ENCODE peak calls at places on chromosomes 5 and 9, in four cellular contexts. One of them, this sample, is unnamed.

GRCh38 chr9:125646222-125647100 is 60.5 kb downstream of the MAPKAP1 start:
- DNase-seq in cardiac fibroblast: peak; percentile 46
- DNase-seq in Peyer's patch: no peak
- DNase-seq in AG04449: no peak
- DNase-seq in this sample: no peak

GRCh38 chr5:141623621-141624020 is 4.8 kb upstream of the DIAPH1 start:
- DNase-seq in cardiac fibroblast: no peak
- DNase-seq in Peyer's patch: no peak
- DNase-seq in AG04449: no peak
- DNase-seq in this sample: no peak

GRCh38 chr9:27117489-27118135 is 8.6 kb downstream of the TEK start:
- DNase-seq in cardiac fibroblast: peak; percentile 91
- DNase-seq in Peyer's patch: no peak
- DNase-seq in AG04449: no peak
- DNase-seq in this sample: no peak

GRCh38 chr9:98787766-98788335 is 8.5 kb downstream of the ANKS6 start:
- DNase-seq in cardiac fibroblast: no peak
- DNase-seq in Peyer's patch: no peak
- DNase-seq in AG04449: no peak
- DNase-seq in this sample: no peak

GRCh38 chr5:125152461-125153189 is 406.2 kb upstream of the ZNF608 start:
- DNase-seq in cardiac fibroblast: no peak
- DNase-seq in Peyer's patch: no peak
- DNase-seq in AG04449: no peak
- DNase-seq in this sample: no peak

GRCh38 chr5:38695021-38695961 is 138.8 kb upstream of the LIFR start:
- DNase-seq in cardiac fibroblast: no peak
- DNase-seq in Peyer's patch: no peak
- DNase-seq in AG04449: no peak
- DNase-seq in this sample: peak; percentile 58

GRCh38 chr5:107404595-107405366 is 266.0 kb downstream of the EFNA5 start:
- DNase-seq in cardiac fibroblast: peak; percentile 39
- DNase-seq in Peyer's patch: no peak
- DNase-seq in AG04449: no peak
- DNase-seq in this sample: no peak

GRCh38 chr5:77449981-77450380 is 42.1 kb downstream of the WDR41 start:
- DNase-seq in cardiac fibroblast: peak; percentile 43
- DNase-seq in Peyer's patch: no peak
- DNase-seq in AG04449: no peak
- DNase-seq in this sample: no peak

GRCh38 chr9:137648396-137648795 is 29.6 kb downstream of the EHMT1 start:
- DNase-seq in cardiac fibroblast: peak; percentile 20
- DNase-seq in Peyer's patch: no peak
- DNase-seq in AG04449: no peak
- DNase-seq in this sample: no peak

GRCh38 chr5:76403963-76404693 is 1.0 kb downstream of the IQGAP2 start:
- DNase-seq in cardiac fibroblast: peak; percentile 2
- DNase-seq in Peyer's patch: peak; percentile 62
- DNase-seq in AG04449: no peak
- DNase-seq in this sample: no peak

GRCh38 chr9:114810614-114811013 is 4.8 kb upstream of the TNFSF15 start:
- DNase-seq in cardiac fibroblast: no peak
- DNase-seq in Peyer's patch: no peak
- DNase-seq in AG04449: no peak
- DNase-seq in this sample: no peak

GRCh38 chr5:173812811-173813550 is 75.2 kb upstream of the CPEB4 start:
- DNase-seq in cardiac fibroblast: peak; percentile 84
- DNase-seq in Peyer's patch: no peak
- DNase-seq in AG04449: no peak
- DNase-seq in this sample: no peak

GRCh38 chr5:124919076-124919475 is 172.6 kb upstream of the ZNF608 start:
- DNase-seq in cardiac fibroblast: no peak
- DNase-seq in Peyer's patch: no peak
- DNase-seq in AG04449: no peak
- DNase-seq in this sample: no peak

GRCh38 chr5:41815663-41816062 is 54.6 kb downstream of the OXCT1 start:
- DNase-seq in cardiac fibroblast: no peak
- DNase-seq in Peyer's patch: no peak
- DNase-seq in AG04449: no peak
- DNase-seq in this sample: no peak

GRCh38 chr5:138230981-138231589 is 18.0 kb upstream of the CDC23 start:
- DNase-seq in cardiac fibroblast: peak; percentile 70
- DNase-seq in Peyer's patch: no peak
- DNase-seq in AG04449: no peak
- DNase-seq in this sample: peak; percentile 45

GRCh38 chr9:2621678-2622360 is at the start of gene VLDLR:
- DNase-seq in cardiac fibroblast: peak; percentile 26
- DNase-seq in Peyer's patch: no peak
- DNase-seq in AG04449: no peak
- DNase-seq in this sample: no peak

GRCh38 chr9:100720922-100721321 is 143.0 kb downstream of the CAVIN4 start:
- DNase-seq in cardiac fibroblast: no peak
- DNase-seq in Peyer's patch: no peak
- DNase-seq in AG04449: no peak
- DNase-seq in this sample: no peak

GRCh38 chr9:134561427-134562145 is 80.0 kb upstream of the COL5A1 start:
- DNase-seq in cardiac fibroblast: no peak
- DNase-seq in Peyer's patch: no peak
- DNase-seq in AG04449: no peak
- DNase-seq in this sample: no peak

GRCh38 chr9:133945977-133946753 is 46.0 kb downstream of the VAV2 start:
- DNase-seq in cardiac fibroblast: no peak
- DNase-seq in Peyer's patch: peak; percentile 80
- DNase-seq in AG04449: no peak
- DNase-seq in this sample: no peak

GRCh38 chr5:6728011-6728794 is 15.0 kb downstream of the TENT4A start:
- DNase-seq in cardiac fibroblast: no peak
- DNase-seq in Peyer's patch: peak; percentile 56
- DNase-seq in AG04449: no peak
- DNase-seq in this sample: no peak
- TF ChIP-seq CTCF in cardiac fibroblast: no peak
- TF ChIP-seq CTCF in Peyer's patch: no peak
- TF ChIP-seq CTCF in AG04449: no peak
- TF ChIP-seq CTCF in this sample: no peak

DNA sequence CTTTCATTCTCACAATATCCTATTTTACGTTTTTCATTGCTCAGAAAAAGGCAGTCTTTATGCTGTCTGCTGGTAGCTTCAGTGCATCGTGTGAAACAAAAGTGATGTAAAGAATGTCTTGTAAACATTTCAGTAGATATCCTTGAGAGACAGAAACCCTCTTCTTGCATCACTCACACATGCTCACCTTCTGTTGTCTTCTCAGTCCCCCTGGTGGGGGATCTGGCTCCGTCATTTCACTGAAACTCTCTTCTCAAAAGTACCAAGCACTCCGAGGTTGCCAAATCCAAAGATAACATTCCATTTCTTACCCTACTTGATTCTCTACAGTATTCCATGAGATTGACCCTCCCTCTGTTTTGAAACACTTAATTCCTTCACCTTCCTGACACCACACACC is 46.1 kb upstream of the PCA3 start:
- DNase-seq in cardiac fibroblast: no peak
- DNase-seq in Peyer's patch: no peak
- DNase-seq in AG04449: no peak
- DNase-seq in this sample: no peak
- TF ChIP-seq CTCF in cardiac fibroblast: peak; percentile 22
- TF ChIP-seq CTCF in Peyer's patch: no peak
- TF ChIP-seq CTCF in AG04449: no peak
- TF ChIP-seq CTCF in this sample: peak; percentile 10

GRCh38 chr5:102957141-102957540 is 162.8 kb downstream of the GIN1 start:
- DNase-seq in cardiac fibroblast: no peak
- DNase-seq in Peyer's patch: no peak
- DNase-seq in AG04449: no peak
- DNase-seq in this sample: no peak
- TF ChIP-seq CTCF in cardiac fibroblast: no peak
- TF ChIP-seq CTCF in Peyer's patch: no peak
- TF ChIP-seq CTCF in AG04449: no peak
- TF ChIP-seq CTCF in this sample: no peak

DNA sequence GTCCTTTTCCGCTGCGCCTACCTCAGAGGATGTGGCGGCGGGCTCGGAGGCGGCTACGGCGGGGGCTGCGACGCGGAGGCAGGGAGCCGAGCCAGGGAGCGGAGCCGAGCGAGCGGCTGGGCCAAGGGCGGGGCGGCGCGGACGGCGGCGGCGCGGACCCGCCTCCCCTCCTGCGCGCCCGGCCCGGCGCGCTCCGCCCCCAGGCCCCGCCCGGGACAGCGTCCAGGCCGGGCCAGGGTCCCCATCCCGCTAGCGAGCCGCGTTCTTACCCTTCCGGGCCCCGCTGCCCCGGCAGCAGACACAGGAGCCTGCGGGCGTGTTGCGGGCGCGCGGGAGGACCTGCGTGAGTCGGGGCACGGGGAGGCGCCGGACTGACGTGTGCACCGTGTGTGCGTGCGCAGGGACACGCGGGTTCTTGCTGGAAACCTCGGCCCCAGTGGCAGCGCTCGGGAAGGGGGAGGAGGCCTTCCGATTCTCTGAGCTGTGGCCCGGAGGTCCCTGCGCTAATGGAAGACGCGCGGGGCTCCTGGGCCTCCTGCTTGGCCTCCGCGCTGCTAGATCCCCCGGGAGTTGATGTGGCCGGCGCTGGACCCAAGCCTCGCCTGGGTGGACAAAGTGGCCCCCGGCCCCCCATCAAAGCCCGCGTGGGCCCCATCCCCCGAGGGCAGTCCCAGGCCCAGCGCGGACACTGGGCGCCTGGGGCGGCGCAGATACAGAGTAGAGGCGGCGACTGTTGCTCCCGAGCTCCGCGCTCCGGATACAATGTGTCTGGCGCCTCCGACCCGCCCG is at the start of gene VDAC1:
- DNase-seq in cardiac fibroblast: peak; percentile 91
- DNase-seq in Peyer's patch: peak; percentile 74
- DNase-seq in AG04449: peak; percentile 69
- DNase-seq in this sample: peak; percentile 33
- TF ChIP-seq CTCF in cardiac fibroblast: no peak
- TF ChIP-seq CTCF in Peyer's patch: no peak
- TF ChIP-seq CTCF in AG04449: peak; percentile 1
- TF ChIP-seq CTCF in this sample: no peak

GRCh38 chr9:122463828-122464632 is 13.7 kb downstream of the OR1J1 start:
- DNase-seq in cardiac fibroblast: peak; percentile 19
- DNase-seq in Peyer's patch: peak; percentile 29
- DNase-seq in AG04449: no peak
- DNase-seq in this sample: no peak
- TF ChIP-seq CTCF in cardiac fibroblast: peak; percentile 22
- TF ChIP-seq CTCF in Peyer's patch: no peak
- TF ChIP-seq CTCF in AG04449: no peak
- TF ChIP-seq CTCF in this sample: peak; percentile 30

GRCh38 chr5:147576646-147577535 is 67.0 kb upstream of the DPYSL3 start:
- DNase-seq in cardiac fibroblast: peak; percentile 58
- DNase-seq in Peyer's patch: no peak
- DNase-seq in AG04449: no peak
- DNase-seq in this sample: no peak
- TF ChIP-seq CTCF in cardiac fibroblast: peak; percentile 95
- TF ChIP-seq CTCF in Peyer's patch: peak; percentile 51
- TF ChIP-seq CTCF in AG04449: peak; percentile 81
- TF ChIP-seq CTCF in this sample: peak; percentile 96

GRCh38 chr5:142920888-142921612 is 150.9 kb downstream of the ARHGAP26 start:
- DNase-seq in cardiac fibroblast: no peak
- DNase-seq in Peyer's patch: no peak
- DNase-seq in AG04449: no peak
- DNase-seq in this sample: no peak

GRCh38 chr5:142924135-142924883 is 154.1 kb downstream of the ARHGAP26 start:
- DNase-seq in cardiac fibroblast: peak; percentile 49
- DNase-seq in Peyer's patch: no peak
- DNase-seq in AG04449: no peak
- DNase-seq in this sample: no peak

GRCh38 chr5:142918959-142919635 is 148.9 kb downstream of the ARHGAP26 start:
- DNase-seq in cardiac fibroblast: no peak
- DNase-seq in Peyer's patch: no peak
- DNase-seq in AG04449: no peak
- DNase-seq in this sample: no peak

GRCh38 chr5:142925795-142926194 is 155.6 kb downstream of the ARHGAP26 start:
- DNase-seq in cardiac fibroblast: peak; percentile 81
- DNase-seq in Peyer's patch: no peak
- DNase-seq in AG04449: peak; percentile 33
- DNase-seq in this sample: peak; percentile 29

GRCh38 chr5:142922223-142922952 is 152.2 kb downstream of the ARHGAP26 start:
- DNase-seq in cardiac fibroblast: peak; percentile 72
- DNase-seq in Peyer's patch: no peak
- DNase-seq in AG04449: no peak
- DNase-seq in this sample: no peak
- TF ChIP-seq CTCF in cardiac fibroblast: peak; percentile 43
- TF ChIP-seq CTCF in Peyer's patch: peak; percentile 47
- TF ChIP-seq CTCF in AG04449: peak; percentile 42
- TF ChIP-seq CTCF in this sample: peak; percentile 46

DNA sequence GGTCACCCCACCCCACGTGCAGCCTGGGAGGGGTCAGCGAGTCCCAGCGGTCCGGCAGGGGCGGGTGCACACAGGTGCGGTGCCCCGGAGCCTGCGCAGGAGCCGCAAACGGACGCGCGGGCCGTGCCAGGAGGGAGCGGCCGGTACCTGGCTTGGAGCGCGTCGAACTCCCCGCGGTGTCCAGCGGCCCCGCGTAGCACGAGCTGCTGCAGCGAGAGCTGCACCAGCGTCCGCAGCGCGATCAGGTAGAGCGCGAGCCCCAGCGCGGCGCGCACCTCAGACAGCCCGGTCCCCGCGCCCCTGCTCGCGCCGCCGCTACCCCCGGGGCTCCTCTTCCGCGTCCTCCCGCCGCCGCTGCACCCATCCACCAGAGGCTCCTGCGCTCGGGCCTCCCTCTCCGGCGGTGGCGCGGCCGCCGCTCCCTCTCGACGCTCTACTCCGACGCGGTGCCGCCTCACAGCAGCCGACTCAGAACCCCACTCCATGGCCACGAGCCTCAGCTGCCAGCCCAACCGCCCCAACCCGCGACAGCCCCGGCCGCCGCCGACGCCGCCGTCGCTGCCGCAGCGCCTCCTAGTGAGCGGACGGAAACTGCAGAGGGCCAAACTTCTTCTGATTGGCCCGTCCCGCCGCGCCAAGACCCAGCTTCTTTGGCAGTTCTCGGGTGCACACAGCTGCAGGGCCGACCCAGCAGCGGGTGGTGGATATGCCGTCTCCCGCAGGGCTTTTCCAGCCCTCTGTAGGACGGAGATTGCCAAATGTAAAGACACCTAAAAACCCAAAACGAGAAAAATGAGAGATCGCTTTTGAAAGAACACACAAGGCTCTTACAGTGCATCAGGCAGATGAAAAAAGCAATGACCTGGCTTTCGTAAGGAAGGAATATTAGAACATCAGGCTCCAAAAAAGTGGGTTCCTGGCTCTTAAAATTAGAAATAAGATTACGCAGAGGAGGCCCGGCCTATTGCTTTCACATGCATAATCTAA is at the start of gene ERMP1:
- DNase-seq in cardiac fibroblast: peak; percentile 85
- DNase-seq in Peyer's patch: peak; percentile 86
- DNase-seq in AG04449: peak; percentile 7
- DNase-seq in this sample: no peak
- TF ChIP-seq CTCF in cardiac fibroblast: peak; percentile 64
- TF ChIP-seq CTCF in Peyer's patch: peak; percentile 95
- TF ChIP-seq CTCF in AG04449: peak; percentile 85
- TF ChIP-seq CTCF in this sample: peak; percentile 74

This sample was measured in retinal pigment epithelial cell.